ENCODE peak calls at places on chromosomes 6 and 20, in nine cellular contexts. One of them, this sample, is unnamed.

GRCh38 chr20:17490501-17490900 is 40.7 kb downstream of the BFSP1 start:
- DNase-seq in left lung: no peak
- DNase-seq in GM23338: no peak
- DNase-seq in foreskin fibroblast: no peak
- DNase-seq in HFF-Myc: no peak
- DNase-seq in choroid plexus epithelial cell: no peak
- DNase-seq in GM12865: no peak
- DNase-seq in astrocyte of the spinal cord: no peak
- DNase-seq in mammary epithelial cell: no peak
- DNase-seq in this sample: no peak

GRCh38 chr6:158290659-158291058 is 21.6 kb upstream of the TULP4 start:
- DNase-seq in choroid plexus epithelial cell: no peak
- DNase-seq in foreskin fibroblast: no peak
- DNase-seq in astrocyte of the spinal cord: no peak
- DNase-seq in left lung: no peak
- DNase-seq in HFF-Myc: no peak
- DNase-seq in mammary epithelial cell: no peak
- DNase-seq in GM23338: no peak
- DNase-seq in GM12865: peak
- DNase-seq in this sample: no peak

GRCh38 chr6:56891754-56892153 is 63.2 kb upstream of the BEND6 start:
- DNase-seq in choroid plexus epithelial cell: no peak
- DNase-seq in HFF-Myc: no peak
- DNase-seq in GM23338: peak
- DNase-seq in left lung: no peak
- DNase-seq in GM12865: peak
- DNase-seq in mammary epithelial cell: no peak
- DNase-seq in foreskin fibroblast: peak
- DNase-seq in astrocyte of the spinal cord: no peak
- DNase-seq in this sample: no peak

GRCh38 chr6:31660998-31661866 is 654 bp upstream of the C6orf47 start:
- DNase-seq in choroid plexus epithelial cell: peak
- DNase-seq in HFF-Myc: no peak
- DNase-seq in left lung: no peak
- DNase-seq in GM23338: no peak
- DNase-seq in GM12865: no peak
- DNase-seq in foreskin fibroblast: no peak
- DNase-seq in astrocyte of the spinal cord: no peak
- DNase-seq in mammary epithelial cell: peak
- DNase-seq in this sample: peak

GRCh38 chr6:4727671-4728435 is 48.4 kb upstream of the CDYL start:
- DNase-seq in mammary epithelial cell: no peak
- DNase-seq in HFF-Myc: no peak
- DNase-seq in astrocyte of the spinal cord: peak
- DNase-seq in foreskin fibroblast: no peak
- DNase-seq in left lung: no peak
- DNase-seq in GM12865: peak
- DNase-seq in GM23338: peak
- DNase-seq in choroid plexus epithelial cell: no peak
- DNase-seq in this sample: peak

GRCh38 chr6:82268301-82268846 is 20.8 kb upstream of the IBTK start:
- DNase-seq in GM12865: no peak
- DNase-seq in GM23338: no peak
- DNase-seq in astrocyte of the spinal cord: peak
- DNase-seq in choroid plexus epithelial cell: no peak
- DNase-seq in HFF-Myc: no peak
- DNase-seq in mammary epithelial cell: no peak
- DNase-seq in foreskin fibroblast: no peak
- DNase-seq in left lung: no peak
- DNase-seq in this sample: no peak

GRCh38 chr6:45658958-45659357 is 281.2 kb upstream of the SUPT3H start:
- DNase-seq in choroid plexus epithelial cell: no peak
- DNase-seq in left lung: no peak
- DNase-seq in HFF-Myc: no peak
- DNase-seq in mammary epithelial cell: no peak
- DNase-seq in GM12865: no peak
- DNase-seq in astrocyte of the spinal cord: no peak
- DNase-seq in foreskin fibroblast: no peak
- DNase-seq in GM23338: no peak
- DNase-seq in this sample: no peak

GRCh38 chr6:13724174-13724573 is 12.5 kb upstream of the RANBP9 start:
- DNase-seq in left lung: no peak
- DNase-seq in HFF-Myc: no peak
- DNase-seq in mammary epithelial cell: peak
- DNase-seq in GM12865: no peak
- DNase-seq in foreskin fibroblast: no peak
- DNase-seq in choroid plexus epithelial cell: no peak
- DNase-seq in GM23338: no peak
- DNase-seq in astrocyte of the spinal cord: no peak
- DNase-seq in this sample: peak

GRCh38 chr20:23200413-23200812 is 114.3 kb upstream of the CD93 start:
- DNase-seq in HFF-Myc: no peak
- DNase-seq in foreskin fibroblast: no peak
- DNase-seq in GM23338: no peak
- DNase-seq in choroid plexus epithelial cell: no peak
- DNase-seq in GM12865: peak
- DNase-seq in astrocyte of the spinal cord: no peak
- DNase-seq in left lung: no peak
- DNase-seq in mammary epithelial cell: no peak
- DNase-seq in this sample: no peak

GRCh38 chr20:21174425-21175239 is 48.8 kb downstream of the KIZ start:
- DNase-seq in GM23338: no peak
- DNase-seq in GM12865: no peak
- DNase-seq in HFF-Myc: no peak
- DNase-seq in mammary epithelial cell: no peak
- DNase-seq in choroid plexus epithelial cell: no peak
- DNase-seq in foreskin fibroblast: no peak
- DNase-seq in left lung: no peak
- DNase-seq in astrocyte of the spinal cord: no peak
- DNase-seq in this sample: no peak

GRCh38 chr6:20432692-20433091 is 31.0 kb downstream of the E2F3 start:
- DNase-seq in mammary epithelial cell: no peak
- DNase-seq in foreskin fibroblast: no peak
- DNase-seq in HFF-Myc: no peak
- DNase-seq in astrocyte of the spinal cord: no peak
- DNase-seq in left lung: no peak
- DNase-seq in GM12865: no peak
- DNase-seq in choroid plexus epithelial cell: no peak
- DNase-seq in GM23338: no peak
- DNase-seq in this sample: no peak

GRCh38 chr6:125123468-125124249 is 29.9 kb upstream of the TPD52L1 start:
- DNase-seq in HFF-Myc: no peak
- DNase-seq in GM12865: no peak
- DNase-seq in left lung: no peak
- DNase-seq in astrocyte of the spinal cord: no peak
- DNase-seq in GM23338: no peak
- DNase-seq in mammary epithelial cell: no peak
- DNase-seq in foreskin fibroblast: no peak
- DNase-seq in choroid plexus epithelial cell: peak
- DNase-seq in this sample: no peak

GRCh38 chr6:18406955-18407738 is 20.0 kb downstream of the RNF144B start:
- DNase-seq in left lung: no peak
- DNase-seq in HFF-Myc: no peak
- DNase-seq in choroid plexus epithelial cell: no peak
- DNase-seq in GM12865: no peak
- DNase-seq in foreskin fibroblast: no peak
- DNase-seq in astrocyte of the spinal cord: no peak
- DNase-seq in GM23338: no peak
- DNase-seq in mammary epithelial cell: no peak
- DNase-seq in this sample: no peak

GRCh38 chr20:63215101-63216040 is 560 bp downstream of the YTHDF1 start:
- DNase-seq in GM23338: peak
- DNase-seq in choroid plexus epithelial cell: peak
- DNase-seq in GM12865: peak
- DNase-seq in left lung: no peak
- DNase-seq in HFF-Myc: no peak
- DNase-seq in mammary epithelial cell: peak
- DNase-seq in foreskin fibroblast: peak
- DNase-seq in astrocyte of the spinal cord: peak
- DNase-seq in this sample: peak

GRCh38 chr20:63212792-63213191 is 3.1 kb downstream of the YTHDF1 start:
- DNase-seq in left lung: no peak
- DNase-seq in mammary epithelial cell: peak
- DNase-seq in HFF-Myc: no peak
- DNase-seq in astrocyte of the spinal cord: no peak
- DNase-seq in GM23338: no peak
- DNase-seq in GM12865: no peak
- DNase-seq in choroid plexus epithelial cell: peak
- DNase-seq in foreskin fibroblast: no peak
- DNase-seq in this sample: peak

GRCh38 chr20:63212393-63212730 is 3.6 kb downstream of the YTHDF1 start:
- DNase-seq in HFF-Myc: no peak
- DNase-seq in mammary epithelial cell: no peak
- DNase-seq in GM12865: no peak
- DNase-seq in astrocyte of the spinal cord: no peak
- DNase-seq in foreskin fibroblast: no peak
- DNase-seq in choroid plexus epithelial cell: no peak
- DNase-seq in GM23338: no peak
- DNase-seq in left lung: no peak
- DNase-seq in this sample: no peak

GRCh38 chr20:63216041-63216848 is at the start of gene YTHDF1:
- DNase-seq in GM12865: peak
- DNase-seq in left lung: peak
- DNase-seq in GM23338: peak
- DNase-seq in choroid plexus epithelial cell: peak
- DNase-seq in foreskin fibroblast: peak
- DNase-seq in HFF-Myc: peak
- DNase-seq in astrocyte of the spinal cord: peak
- DNase-seq in mammary epithelial cell: peak
- DNase-seq in this sample: peak

GRCh38 chr20:63214514-63214913 is 1.4 kb downstream of the YTHDF1 start:
- DNase-seq in HFF-Myc: no peak
- DNase-seq in astrocyte of the spinal cord: no peak
- DNase-seq in mammary epithelial cell: no peak
- DNase-seq in left lung: no peak
- DNase-seq in choroid plexus epithelial cell: no peak
- DNase-seq in GM23338: no peak
- DNase-seq in GM12865: no peak
- DNase-seq in foreskin fibroblast: no peak
- DNase-seq in this sample: peak
- H3K4me3 ChIP-seq in HFF-Myc: peak
- H3K4me3 ChIP-seq in astrocyte of the spinal cord: no peak
- H3K4me3 ChIP-seq in mammary epithelial cell: no peak
- H3K4me3 ChIP-seq in left lung: no peak
- H3K4me3 ChIP-seq in choroid plexus epithelial cell: peak
- H3K4me3 ChIP-seq in GM23338: peak
- H3K4me3 ChIP-seq in GM12865: peak
- H3K4me3 ChIP-seq in foreskin fibroblast: peak
- H3K4me3 ChIP-seq in this sample: no peak

GRCh38 chr6:46706464-46706863 is 18.8 kb downstream of the TDRD6 start:
- DNase-seq in left lung: no peak
- DNase-seq in GM23338: no peak
- DNase-seq in choroid plexus epithelial cell: no peak
- DNase-seq in HFF-Myc: no peak
- DNase-seq in mammary epithelial cell: peak
- DNase-seq in astrocyte of the spinal cord: no peak
- DNase-seq in GM12865: peak
- DNase-seq in foreskin fibroblast: no peak
- DNase-seq in this sample: no peak

GRCh38 chr6:46704562-46704961 is 16.9 kb downstream of the TDRD6 start:
- DNase-seq in mammary epithelial cell: peak
- DNase-seq in GM23338: peak
- DNase-seq in left lung: no peak
- DNase-seq in HFF-Myc: no peak
- DNase-seq in astrocyte of the spinal cord: peak
- DNase-seq in choroid plexus epithelial cell: peak
- DNase-seq in foreskin fibroblast: no peak
- DNase-seq in GM12865: no peak
- DNase-seq in this sample: peak
- TF ChIP-seq CTCF in mammary epithelial cell: peak
- TF ChIP-seq CTCF in GM23338: peak
- TF ChIP-seq CTCF in left lung: no peak
- TF ChIP-seq CTCF in HFF-Myc: no peak
- TF ChIP-seq CTCF in astrocyte of the spinal cord: peak
- TF ChIP-seq CTCF in choroid plexus epithelial cell: peak
- TF ChIP-seq CTCF in foreskin fibroblast: no peak
- TF ChIP-seq CTCF in GM12865: no peak
- TF ChIP-seq CTCF in this sample: no peak

GRCh38 chr6:129700666-129701065 is 9.3 kb downstream of the ARHGAP18 start:
- DNase-seq in GM12865: no peak
- DNase-seq in GM23338: no peak
- DNase-seq in mammary epithelial cell: no peak
- DNase-seq in choroid plexus epithelial cell: no peak
- DNase-seq in left lung: no peak
- DNase-seq in foreskin fibroblast: no peak
- DNase-seq in HFF-Myc: no peak
- DNase-seq in astrocyte of the spinal cord: no peak
- DNase-seq in this sample: no peak

GRCh38 chr6:129698430-129698829 is 11.5 kb downstream of the ARHGAP18 start:
- DNase-seq in GM12865: no peak
- DNase-seq in mammary epithelial cell: no peak
- DNase-seq in left lung: no peak
- DNase-seq in choroid plexus epithelial cell: no peak
- DNase-seq in GM23338: no peak
- DNase-seq in HFF-Myc: no peak
- DNase-seq in astrocyte of the spinal cord: no peak
- DNase-seq in foreskin fibroblast: no peak
- DNase-seq in this sample: no peak

GRCh38 chr6:129697788-129698187 is 12.2 kb downstream of the ARHGAP18 start:
- DNase-seq in HFF-Myc: no peak
- DNase-seq in foreskin fibroblast: no peak
- DNase-seq in GM23338: no peak
- DNase-seq in GM12865: no peak
- DNase-seq in mammary epithelial cell: no peak
- DNase-seq in choroid plexus epithelial cell: no peak
- DNase-seq in left lung: no peak
- DNase-seq in astrocyte of the spinal cord: no peak
- DNase-seq in this sample: no peak

GRCh38 chr6:129701721-129702455 is 8.1 kb downstream of the ARHGAP18 start:
- DNase-seq in astrocyte of the spinal cord: no peak
- DNase-seq in HFF-Myc: no peak
- DNase-seq in GM23338: no peak
- DNase-seq in foreskin fibroblast: peak
- DNase-seq in left lung: no peak
- DNase-seq in GM12865: no peak
- DNase-seq in mammary epithelial cell: no peak
- DNase-seq in choroid plexus epithelial cell: peak
- DNase-seq in this sample: peak

DNA sequence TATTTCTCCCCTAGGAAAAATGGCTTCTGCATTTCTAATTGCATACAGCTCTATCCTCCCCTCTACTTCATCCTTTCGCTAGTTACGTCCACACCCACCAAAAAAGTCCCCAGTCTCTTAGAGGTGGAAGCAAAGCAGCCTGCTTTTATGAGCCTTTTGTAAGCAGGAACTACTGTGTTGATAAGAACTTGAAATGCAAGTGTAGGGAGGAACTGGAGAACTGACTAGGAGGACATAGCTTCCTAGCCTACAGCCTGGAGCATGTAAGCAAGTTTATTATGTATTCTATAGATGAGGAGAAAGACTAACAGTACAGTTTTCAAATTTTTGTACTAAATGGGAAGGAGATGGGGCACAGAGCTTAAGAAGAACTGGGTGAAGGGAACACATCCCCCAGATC is 10.3 kb downstream of the ARHGAP18 start:
- DNase-seq in choroid plexus epithelial cell: no peak
- DNase-seq in GM12865: no peak
- DNase-seq in left lung: no peak
- DNase-seq in HFF-Myc: no peak
- DNase-seq in GM23338: no peak
- DNase-seq in foreskin fibroblast: no peak
- DNase-seq in mammary epithelial cell: no peak
- DNase-seq in astrocyte of the spinal cord: no peak
- DNase-seq in this sample: no peak
- H3K4me3 ChIP-seq in choroid plexus epithelial cell: no peak
- H3K4me3 ChIP-seq in GM12865: no peak
- H3K4me3 ChIP-seq in left lung: no peak
- H3K4me3 ChIP-seq in HFF-Myc: no peak
- H3K4me3 ChIP-seq in GM23338: no peak
- H3K4me3 ChIP-seq in foreskin fibroblast: no peak
- H3K4me3 ChIP-seq in mammary epithelial cell: no peak
- H3K4me3 ChIP-seq in astrocyte of the spinal cord: no peak
- H3K4me3 ChIP-seq in this sample: no peak

GRCh38 chr6:6105472-6106036 is 98.8 kb upstream of the NRN1 start:
- DNase-seq in mammary epithelial cell: no peak
- DNase-seq in choroid plexus epithelial cell: no peak
- DNase-seq in HFF-Myc: no peak
- DNase-seq in foreskin fibroblast: no peak
- DNase-seq in left lung: no peak
- DNase-seq in GM12865: peak
- DNase-seq in astrocyte of the spinal cord: no peak
- DNase-seq in GM23338: peak
- DNase-seq in this sample: no peak
- TF ChIP-seq CTCF in mammary epithelial cell: peak
- TF ChIP-seq CTCF in choroid plexus epithelial cell: no peak
- TF ChIP-seq CTCF in HFF-Myc: no peak
- TF ChIP-seq CTCF in foreskin fibroblast: no peak
- TF ChIP-seq CTCF in left lung: no peak
- TF ChIP-seq CTCF in GM12865: peak
- TF ChIP-seq CTCF in astrocyte of the spinal cord: no peak
- TF ChIP-seq CTCF in GM23338: peak
- TF ChIP-seq CTCF in this sample: no peak

This sample was measured in fibroblast of lung.